ENCODE peak calls at places on chromosomes 6 and 20, in four cellular contexts. W is GM12878, R is GM12891, N is K562. Q is an unnamed sample.

GRCh38 chr6:16760536-16761468 is at the start of gene ATXN1:
- DNase-seq in W (no peak), N (peak; percentile 56), R (peak; percentile 30), Q (no peak)

GRCh38 chr20:47317127-47317895 is 39.2 kb downstream of the ZMYND8 start:
- DNase-seq in R (peak; percentile 44), N (peak; percentile 75), W (no peak), Q (peak; percentile 29)

GRCh38 chr6:151490996-151491395 is 2.8 kb upstream of the CCDC170 start:
- DNase-seq in W (no peak), N (no peak), R (no peak), Q (no peak)

GRCh38 chr6:142802124-142802523 is 142.9 kb downstream of the HIVEP2 start:
- DNase-seq in R (no peak), N (no peak), W (no peak), Q (no peak)

GRCh38 chr6:18211338-18211737 is 53.0 kb downstream of the DEK start:
- DNase-seq in N (no peak), W (peak; percentile 91), R (peak; percentile 56), Q (no peak)

GRCh38 chr6:71466362-71466761 is 177.8 kb downstream of the OGFRL1 start:
- DNase-seq in N (no peak), W (no peak), R (no peak), Q (no peak)

GRCh38 chr6:14694308-14694707 is 551.6 kb upstream of the JARID2 start:
- DNase-seq in W (no peak), R (no peak), N (no peak), Q (no peak)

GRCh38 chr6:11381801-11382513 is 149.5 kb upstream of the NEDD9 start:
- DNase-seq in N (no peak), W (peak; percentile 92), R (peak; percentile 34), Q (peak; percentile 61)

GRCh38 chr6:143842468-143842901 is 653 bp upstream of the LTV1 start:
- DNase-seq in R (no peak), N (no peak), W (no peak), Q (no peak)

DNA sequence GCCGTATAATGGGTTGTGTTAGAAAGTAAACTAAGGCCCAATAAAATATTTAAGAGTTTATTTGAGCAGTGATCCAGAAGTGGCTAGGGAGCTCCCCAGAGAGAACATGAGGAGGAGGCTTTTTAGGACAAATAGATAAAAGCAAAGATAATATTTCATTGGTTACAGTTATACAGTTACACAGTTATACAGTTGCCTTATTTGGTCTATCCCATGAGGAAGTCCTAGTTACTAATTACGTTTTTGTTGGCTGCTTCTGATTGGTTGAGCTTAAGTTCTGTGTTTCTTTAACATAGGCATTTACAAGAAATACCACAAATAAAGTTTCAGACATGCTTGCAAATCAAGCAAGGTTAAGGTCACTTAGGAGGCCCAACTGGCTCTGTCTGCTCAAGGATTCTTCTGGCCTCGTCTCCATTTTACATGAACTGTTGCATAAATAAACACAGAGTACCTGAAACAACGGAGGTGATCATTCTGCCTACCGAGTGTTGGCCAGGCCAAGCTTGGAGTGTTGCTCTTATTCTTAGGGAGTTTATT is 7.0 kb downstream of the UBD start:
- DNase-seq in R (peak; percentile 43), W (peak; percentile 56), N (no peak), Q (no peak)
- TF ChIP-seq SPI1 in R (no peak), W (no peak), N (no peak), Q (no peak)

DNA sequence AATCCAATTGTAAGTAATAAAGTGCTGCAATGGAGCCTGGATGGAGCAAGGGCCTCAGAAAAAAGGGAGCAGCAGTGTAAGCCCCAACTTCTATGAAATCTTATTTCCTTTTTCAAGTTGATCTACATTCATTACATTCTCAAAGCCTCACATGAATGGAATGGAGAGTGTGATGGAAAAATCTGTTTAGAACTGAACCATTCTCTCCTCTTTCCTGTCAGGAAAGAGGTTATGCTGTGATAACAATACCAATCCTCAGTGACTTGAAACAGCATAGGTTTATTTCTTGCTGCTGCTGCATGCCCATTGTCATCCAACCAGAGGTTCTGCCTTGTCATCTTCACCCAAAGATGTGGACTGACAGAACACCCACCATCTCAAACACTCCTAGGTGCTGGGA is 8.9 kb upstream of the OR2H2 start:
- DNase-seq in R (no peak), N (no peak), W (no peak), Q (no peak)
- TF ChIP-seq SPI1 in R (no peak), N (no peak), W (no peak), Q (no peak)

GRCh38 chr6:122400121-122400450 is 634 bp downstream of the HSF2 start:
- DNase-seq in N (no peak), R (no peak), W (no peak), Q (peak; percentile 5)

GRCh38 chr6:122399348-122400120 is at the start of gene HSF2:
- DNase-seq in W (peak; percentile 86), R (peak; percentile 74), N (peak; percentile 94), Q (peak; percentile 90)

GRCh38 chr6:122401104-122401503 is 1.7 kb downstream of the HSF2 start:
- DNase-seq in W (no peak), R (no peak), N (no peak), Q (no peak)

GRCh38 chr6:122399055-122399347 is 451 bp upstream of the HSF2 start:
- DNase-seq in R (no peak), W (no peak), N (no peak), Q (no peak)

DNA sequence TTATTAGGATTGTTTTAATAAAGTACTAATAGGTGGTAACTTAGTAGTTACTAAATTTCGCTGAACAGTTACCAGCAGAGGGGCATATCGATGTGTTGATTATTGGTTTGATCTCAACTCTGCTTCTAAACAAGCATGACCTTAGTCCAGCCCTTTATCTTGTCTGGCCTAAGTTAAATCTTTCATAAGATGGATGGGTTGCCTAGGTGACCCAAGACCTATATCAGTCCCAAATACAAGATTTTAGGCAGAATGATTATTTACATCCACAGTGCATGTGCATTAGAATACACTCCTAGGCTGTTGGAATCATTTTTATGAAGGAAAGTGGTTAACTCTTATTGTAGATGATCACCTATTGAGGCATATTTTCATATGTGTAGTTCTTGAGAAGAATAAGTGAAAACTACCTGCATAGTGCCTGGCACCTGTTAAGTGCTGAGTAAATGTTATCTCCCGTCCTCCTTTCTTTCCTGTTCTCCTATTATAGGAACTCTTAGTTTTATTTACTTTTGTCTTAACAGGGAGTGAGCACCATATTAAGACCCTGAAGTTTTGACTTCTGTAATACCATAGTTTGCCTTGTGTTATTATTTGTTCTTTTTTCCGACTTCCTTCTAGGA is 1.1 kb downstream of the HSF2 start:
- DNase-seq in R (no peak), W (no peak), N (peak; percentile 16), Q (no peak)
- TF ChIP-seq SPI1 in R (no peak), W (no peak), N (no peak), Q (no peak)

GRCh38 chr20:44851545-44851944 is 34.0 kb upstream of the YWHAB start:
- DNase-seq in R (no peak), N (no peak), W (no peak), Q (no peak)

GRCh38 chr20:44849712-44850111 is 35.8 kb upstream of the YWHAB start:
- DNase-seq in R (no peak), N (no peak), W (no peak), Q (no peak)

GRCh38 chr20:44850272-44850671 is 35.2 kb upstream of the YWHAB start:
- DNase-seq in R (no peak), N (no peak), W (no peak), Q (no peak)

GRCh38 chr20:44850883-44851282 is 34.6 kb upstream of the YWHAB start:
- DNase-seq in R (no peak), W (no peak), N (no peak), Q (no peak)

DNA sequence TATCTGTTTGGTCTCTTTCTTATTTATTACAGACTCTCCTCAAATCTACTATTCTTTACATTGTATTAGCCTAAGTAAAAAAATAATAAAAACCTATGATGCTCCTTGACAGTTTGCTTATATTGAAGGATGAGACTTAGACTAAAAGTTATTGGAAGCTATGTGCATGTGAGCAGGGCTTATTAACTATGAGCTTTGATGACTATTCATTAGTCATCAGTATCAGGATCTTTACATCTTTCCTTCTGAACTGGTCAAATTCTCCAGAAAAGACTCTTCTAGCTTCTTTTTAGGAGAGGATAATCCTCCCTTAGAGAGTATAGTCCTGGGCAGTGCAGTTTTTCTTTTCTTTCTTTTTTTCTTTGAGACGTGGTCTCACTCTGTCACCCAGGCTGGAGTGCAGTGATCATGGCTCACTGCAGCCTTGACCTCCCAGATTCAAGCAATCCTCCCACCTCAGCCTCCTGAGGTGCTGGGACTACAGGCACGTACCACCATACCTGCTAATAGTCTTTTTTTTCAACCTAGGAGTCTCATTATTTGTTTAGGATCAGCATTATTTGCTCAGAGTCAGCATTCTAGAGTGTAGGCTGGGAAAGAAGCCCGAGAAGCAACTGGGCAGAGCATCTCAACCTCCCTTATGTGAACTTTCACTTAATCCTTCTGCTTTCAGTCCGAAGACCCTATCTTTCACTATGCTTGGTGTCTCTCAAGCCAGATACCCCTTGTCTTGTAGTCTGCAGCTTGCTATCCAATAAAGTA is 37.1 kb upstream of the YWHAB start:
- DNase-seq in R (no peak), N (no peak), W (no peak), Q (no peak)
- TF ChIP-seq SPI1 in R (no peak), N (no peak), W (no peak), Q (no peak)

Q was measured in HL-60.